ENCODE peak calls at places on chromosomes 13 and 19, in six cellular contexts. M is HCT116, I is A549, E is K562, J is SK-N-SH, Q is WTC11. H is an unnamed sample.

GRCh38 chr13:42345367-42345766 is 73.4 kb downstream of the AKAP11 start:
- DNase-seq in E (no peak), Q (no peak), M (no peak), J (no peak), I (no peak), H (no peak)

GRCh38 chr19:18379803-18380747 is 5.9 kb upstream of the GDF15 start:
- DNase-seq in J (no peak), E (peak), Q (peak), M (peak), I (peak), H (no peak)

GRCh38 chr13:113061796-113062425 is 43.7 kb upstream of the F7 start:
- DNase-seq in Q (no peak), E (no peak), M (no peak), I (no peak), J (no peak), H (peak)

GRCh38 chr19:38515906-38516305 is 82.4 kb downstream of the RYR1 start:
- DNase-seq in E (no peak), J (no peak), I (no peak), Q (no peak), M (no peak), H (no peak)

GRCh38 chr13:30576528-30576927 is 41.2 kb upstream of the USPL1 start:
- DNase-seq in M (no peak), E (peak), J (no peak), I (no peak), Q (no peak), H (peak)

GRCh38 chr19:4456566-4456842 is 1.1 kb downstream of the UBXN6 start:
- DNase-seq in E (no peak), J (peak), Q (no peak), M (no peak), I (no peak), H (no peak)

GRCh38 chr19:42166336-42166735 is 34.1 kb upstream of the POU2F2 start:
- DNase-seq in Q (no peak), J (no peak), M (no peak), I (no peak), E (no peak), H (no peak)

GRCh38 chr19:3145909-3146676 is 10.3 kb downstream of the GNA15 start:
- DNase-seq in E (peak), I (no peak), Q (no peak), M (no peak), J (no peak), H (peak)

GRCh38 chr19:2888739-2889224 is 11.9 kb upstream of the ZNF57 start:
- DNase-seq in M (no peak), Q (peak), E (no peak), J (no peak), I (no peak), H (peak)

GRCh38 chr19:57664269-57665127 is 4.2 kb upstream of the ZSCAN4 start:
- DNase-seq in Q (peak), E (peak), I (no peak), M (no peak), J (peak), H (peak)

GRCh38 chr13:111639196-111639705 is 318.8 kb downstream of the TEX29 start:
- DNase-seq in J (no peak), Q (no peak), E (no peak), M (no peak), I (no peak), H (no peak)

GRCh38 chr19:57558525-57558924 is 1.1 kb downstream of the ZNF550 start:
- DNase-seq in I (no peak), J (peak), E (peak), M (no peak), Q (no peak), H (peak)

GRCh38 chr13:30496147-30496546 is 30.4 kb upstream of the HMGB1 start:
- DNase-seq in J (no peak), E (no peak), I (no peak), Q (no peak), M (no peak), H (no peak)

GRCh38 chr13:33018886-33019285 is 2.7 kb downstream of the KL start:
- DNase-seq in Q (no peak), J (no peak), E (no peak), I (no peak), M (no peak), H (no peak)

GRCh38 chr13:27973291-27973690 is 4.2 kb upstream of the CDX2 start:
- DNase-seq in J (no peak), I (no peak), M (no peak), Q (no peak), E (no peak), H (no peak)

GRCh38 chr19:48713041-48713863 is 6.3 kb downstream of the MAMSTR start:
- DNase-seq in M (no peak), I (peak), E (peak), Q (peak), J (peak), H (peak)

GRCh38 chr19:13839193-13839937 is 37.6 kb upstream of the NANOS3 start:
- DNase-seq in Q (peak), M (no peak), J (peak), I (peak), E (peak), H (peak)

GRCh38 chr19:1019980-1020867 is 699 bp downstream of the TMEM259 start:
- DNase-seq in I (no peak), M (no peak), J (no peak), Q (no peak), E (no peak), H (peak)

GRCh38 chr19:5961969-5962945 is 15.7 kb downstream of the RANBP3 start:
- DNase-seq in J (no peak), Q (no peak), E (no peak), M (no peak), I (no peak), H (peak)

GRCh38 chr19:883661-884211 is 9.3 kb downstream of the MED16 start:
- DNase-seq in E (no peak), J (no peak), I (no peak), M (peak), Q (no peak), H (no peak)

GRCh38 chr13:105389373-105389772 is 1146.1 kb downstream of the EFNB2 start:
- DNase-seq in Q (no peak), J (no peak), I (no peak), E (no peak), M (no peak), H (no peak)

GRCh38 chr19:53537126-53537522 is 821 bp upstream of the ZNF331 start:
- DNase-seq in Q (no peak), M (no peak), I (no peak), E (no peak), J (no peak), H (peak)

GRCh38 chr19:40639638-40639982 is 38.4 kb downstream of the LTBP4 start:
- DNase-seq in J (no peak), Q (no peak), E (peak), I (no peak), M (no peak), H (no peak)

GRCh38 chr19:39542198-39542597 is 2.2 kb upstream of the EID2 start:
- DNase-seq in I (no peak), Q (no peak), M (no peak), E (no peak), J (no peak), H (no peak)
- TF ChIP-seq MAX in I (no peak), Q (no peak), M (no peak), E (no peak), J (no peak), H (no peak)

DNA sequence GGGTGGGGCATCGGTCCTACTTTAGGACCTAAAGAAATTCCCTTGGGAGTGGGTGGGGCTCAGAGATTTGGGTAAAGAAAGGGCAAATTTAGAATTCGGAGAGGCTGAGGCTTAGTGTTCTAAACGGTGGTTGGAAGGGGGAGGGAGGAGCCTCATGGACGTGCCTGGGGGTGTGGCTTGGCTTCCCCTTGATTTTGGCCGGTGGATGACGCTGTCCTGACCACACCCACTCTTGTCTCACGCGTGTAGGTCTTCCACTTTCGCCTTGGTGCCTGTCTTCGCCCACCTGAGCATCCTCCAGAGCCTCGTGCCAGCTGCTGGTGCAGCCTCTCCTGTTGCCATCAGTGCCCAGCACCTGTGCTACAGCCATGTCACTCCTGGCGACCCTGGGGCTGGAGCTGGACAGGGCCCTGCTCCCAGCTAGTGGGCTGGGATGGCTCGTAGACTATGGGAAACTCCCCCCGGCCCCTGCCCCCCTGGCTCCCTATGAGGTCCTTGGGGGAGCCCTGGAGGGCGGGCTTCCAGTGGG is 1.2 kb upstream of the NUP62 start:
- DNase-seq in E (peak), I (peak), M (peak), Q (peak), J (no peak), H (no peak)
- TF ChIP-seq MAX in E (peak), I (no peak), M (no peak), Q (no peak), J (no peak), H (no peak)

GRCh38 chr13:26372747-26373146 is 118.8 kb downstream of the CDK8 start:
- DNase-seq in E (no peak), I (no peak), J (no peak), M (no peak), Q (no peak), H (no peak)
- TF ChIP-seq MAX in E (no peak), I (no peak), J (no peak), M (no peak), Q (no peak), H (no peak)

DNA sequence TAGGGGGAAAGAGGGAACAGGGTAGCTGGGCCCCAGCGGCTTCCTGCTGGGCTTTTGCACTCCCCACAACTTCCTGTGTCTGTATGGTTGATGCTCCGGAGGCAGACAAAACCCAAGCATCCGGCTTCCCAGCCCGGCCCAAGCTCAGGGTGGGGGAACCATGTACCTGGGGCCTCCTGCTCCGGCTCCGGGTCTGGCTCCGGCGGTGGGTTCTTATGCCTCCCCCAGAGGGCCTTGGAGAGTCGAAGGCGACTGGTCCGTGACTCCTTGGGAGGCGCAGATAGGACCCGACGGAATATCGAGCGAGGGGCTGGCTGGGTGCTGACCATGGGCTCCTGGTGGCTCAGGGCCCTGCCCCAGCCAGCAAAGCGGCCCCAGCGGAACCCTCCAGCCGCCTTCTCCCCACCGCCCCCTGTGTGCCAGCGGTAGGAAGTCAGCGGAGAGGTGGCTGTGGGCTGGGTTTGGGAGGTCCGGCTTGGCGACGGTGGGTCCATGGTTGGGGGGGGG is 426 bp downstream of the RASAL3 start:
- DNase-seq in I (no peak), J (no peak), E (no peak), Q (peak), M (no peak), H (peak)
- TF ChIP-seq MAX in I (no peak), J (no peak), E (no peak), Q (no peak), M (no peak), H (peak)

DNA sequence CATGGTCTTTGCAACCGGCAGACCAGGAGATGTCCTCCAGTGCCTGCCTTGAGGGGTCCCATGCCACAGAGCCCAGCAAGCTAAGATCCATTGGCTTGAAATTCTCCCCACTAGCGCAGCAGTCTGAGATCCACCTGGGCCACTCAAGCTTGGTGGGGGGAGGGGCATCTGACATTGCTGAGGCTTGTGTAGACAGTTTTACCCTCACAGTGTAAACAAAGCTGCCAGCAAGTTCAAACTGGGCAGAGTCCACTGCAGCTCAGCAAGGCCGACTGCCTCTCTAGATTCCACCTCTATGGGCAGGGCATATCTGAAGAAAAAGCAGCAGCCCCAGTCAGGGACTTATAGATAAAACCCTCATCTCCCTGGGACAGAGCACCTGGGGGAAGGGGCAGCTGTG is 32.0 kb upstream of the ITM2B start:
- DNase-seq in J (no peak), I (no peak), E (no peak), Q (no peak), M (no peak), H (no peak)
- TF ChIP-seq MAX in J (no peak), I (no peak), E (no peak), Q (no peak), M (no peak), H (no peak)

GRCh38 chr13:97568850-97569249 is 134.9 kb downstream of the RAP2A start:
- DNase-seq in E (no peak), M (no peak), I (no peak), J (no peak), Q (no peak), H (no peak)
- TF ChIP-seq MAX in E (no peak), M (no peak), I (no peak), J (no peak), Q (no peak), H (no peak)

GRCh38 chr13:25906211-25906661 is 145.6 kb downstream of the SHISA2 start:
- DNase-seq in E (no peak), J (no peak), I (no peak), M (no peak), Q (no peak), H (no peak)

GRCh38 chr13:25912961-25913360 is 138.9 kb downstream of the SHISA2 start:
- DNase-seq in J (no peak), I (no peak), E (no peak), M (no peak), Q (no peak), H (no peak)

GRCh38 chr13:25910243-25910642 is 141.6 kb downstream of the SHISA2 start:
- DNase-seq in M (no peak), J (no peak), Q (no peak), I (no peak), E (no peak), H (no peak)

GRCh38 chr13:25908390-25908789 is 143.4 kb downstream of the SHISA2 start:
- DNase-seq in I (no peak), M (no peak), E (no peak), Q (no peak), J (no peak), H (no peak)

GRCh38 chr13:25911020-25911419 is 140.8 kb downstream of the SHISA2 start:
- DNase-seq in J (no peak), Q (peak), I (no peak), M (no peak), E (no peak), H (no peak)
- TF ChIP-seq MAX in J (no peak), Q (no peak), I (no peak), M (no peak), E (no peak), H (no peak)

GRCh38 chr19:33674575-33675367 is 53.0 kb downstream of the CHST8 start:
- DNase-seq in J (peak), M (no peak), I (no peak), E (no peak), Q (no peak), H (no peak)
- TF ChIP-seq MAX in J (no peak), M (no peak), I (no peak), E (no peak), Q (no peak), H (no peak)